ENCODE peak calls at places on chromosomes 4 and X, in nine cellular contexts. K is GM23338; H is naive thymus-derived CD4-positive, alpha-beta T cell; I is GM12878; M is PC-3; L is esophagus mucosa; W is left colon; Z is right cardiac atrium; G is activated T-helper 17 cell treated with anti-CD3 and anti-CD28 coated beads, Interleukin-2, amount 50 U/mL, for 72 hours. F is an unnamed sample.

GRCh38 chr4:126956192-126956897 is 676.4 kb upstream of the INTU start:
- ATAC-seq in K (peak; percentile 41), H (no peak), I (no peak), M (no peak), L (no peak), W (no peak), Z (no peak), G (no peak), F (no peak)

GRCh38 chrX:44997282-44997813 is 124.4 kb downstream of the KDM6A start:
- ATAC-seq in K (peak; percentile 53), H (no peak), I (peak; percentile 69), M (no peak), L (no peak), W (peak; percentile 41), Z (no peak), G (no peak), F (no peak)

GRCh38 chr4:151698213-151698612 is 62.6 kb downstream of the GATB start:
- ATAC-seq in K (no peak), H (no peak), I (no peak), M (no peak), L (no peak), W (no peak), Z (no peak), G (no peak), F (no peak)

GRCh38 chr4:34193451-34194154 is 2050.7 kb downstream of the ARAP2 start:
- ATAC-seq in K (no peak), H (no peak), I (no peak), M (peak; percentile 74), L (no peak), W (no peak), Z (no peak), G (no peak), F (no peak)

GRCh38 chrX:54427837-54428424 is 12.3 kb upstream of the TSR2 start:
- ATAC-seq in K (no peak), H (no peak), I (no peak), M (no peak), L (no peak), W (no peak), Z (no peak), G (no peak), F (no peak)

GRCh38 chr4:71239365-71239764 is 99.5 kb upstream of the SLC4A4 start:
- ATAC-seq in K (no peak), H (no peak), I (no peak), M (peak; percentile 98), L (peak; percentile 93), W (no peak), Z (no peak), G (peak; percentile 64), F (no peak)

GRCh38 chr4:98081961-98082360 is 61.3 kb downstream of the STPG2 start:
- ATAC-seq in K (no peak), H (no peak), I (no peak), M (no peak), L (no peak), W (no peak), Z (no peak), G (no peak), F (no peak)

GRCh38 chrX:9682861-9683260 is 82.8 kb downstream of the GPR143 start:
- ATAC-seq in K (no peak), H (no peak), I (no peak), M (no peak), L (no peak), W (no peak), Z (no peak), G (no peak), F (no peak)

GRCh38 chr4:72875545-72875944 is 194.0 kb downstream of the COX18 start:
- ATAC-seq in K (no peak), H (no peak), I (no peak), M (no peak), L (no peak), W (no peak), Z (no peak), G (no peak), F (no peak)

GRCh38 chr4:183987529-183987946 is 82.4 kb downstream of the STOX2 start:
- ATAC-seq in K (peak; percentile 88), H (no peak), I (no peak), M (peak; percentile 85), L (peak; percentile 95), W (peak; percentile 87), Z (peak; percentile 86), G (no peak), F (peak; percentile 94)

GRCh38 chrX:2521092-2521926 is 20.5 kb upstream of the DHRSX start:
- ATAC-seq in K (no peak), H (peak; percentile 71), I (peak; percentile 88), M (no peak), L (no peak), W (peak; percentile 9), Z (peak; percentile 16), G (no peak), F (no peak)

F was measured in SK-N-SH treated with all-trans-retinoic acid at 6 μM for 48 hours.